ENCODE peak calls at places on chromosome 19, in nine cellular contexts. M, R, F, Z, Y, C, L, P and J are unnamed samples.

GRCh38 chr19:383922-384800 is 24.8 kb downstream of the C2CD4C start:
- DNase-seq in C (peak; percentile 41), M (no peak), R (no peak), L (no peak), Z (no peak), P (no peak), Y (no peak), F (no peak), J (no peak)

GRCh38 chr19:15891434-15891833 is 6.4 kb downstream of the CYP4F2 start:
- DNase-seq in P (no peak), L (no peak), R (no peak), F (no peak), M (no peak), Z (no peak), Y (no peak), C (no peak), J (no peak)

GRCh38 chr19:18470153-18470552 is 32.2 kb upstream of the ISYNA1 start:
- DNase-seq in R (no peak), Y (peak; percentile 48), F (no peak), L (peak; percentile 16), P (no peak), M (no peak), C (no peak), Z (no peak), J (no peak)

GRCh38 chr19:6572217-6572616 is 18.7 kb downstream of the CD70 start:
- DNase-seq in Z (no peak), Y (no peak), P (no peak), F (no peak), C (no peak), L (no peak), R (no peak), M (no peak), J (no peak)

GRCh38 chr19:18961767-18962423 is 20.9 kb upstream of the HOMER3 start:
- DNase-seq in P (peak; percentile 4), C (peak; percentile 78), Y (no peak), Z (no peak), L (no peak), F (no peak), R (no peak), M (no peak), J (no peak)

GRCh38 chr19:38251564-38252051 is 4.6 kb downstream of the PPP1R14A start:
- DNase-seq in Y (no peak), L (peak; percentile 66), C (no peak), Z (no peak), R (no peak), F (no peak), P (no peak), M (no peak), J (no peak)

GRCh38 chr19:17766543-17767131 is 15.4 kb downstream of the FCHO1 start:
- DNase-seq in M (peak; percentile 71), F (no peak), P (no peak), C (peak; percentile 82), Z (peak; percentile 80), L (peak; percentile 80), R (peak; percentile 77), Y (no peak), J (peak; percentile 19)

GRCh38 chr19:48689438-48689837 is 6.3 kb upstream of the FUT2 start:
- DNase-seq in Z (no peak), L (no peak), Y (no peak), C (no peak), F (no peak), P (no peak), M (no peak), R (no peak), J (no peak)

GRCh38 chr19:17969096-17969792 is 2.3 kb downstream of the KCNN1 start:
- DNase-seq in Z (no peak), P (no peak), C (no peak), M (no peak), R (no peak), L (no peak), F (no peak), Y (no peak), J (no peak)

GRCh38 chr19:3867971-3868769 is 668 bp downstream of the ZFR2 start:
- DNase-seq in C (no peak), Z (no peak), L (no peak), Y (no peak), R (no peak), F (no peak), P (no peak), M (no peak), J (no peak)

GRCh38 chr19:8208119-8208709 is 956 bp upstream of the CERS4 start:
- DNase-seq in M (no peak), Y (no peak), Z (no peak), P (no peak), F (no peak), L (no peak), C (no peak), R (no peak), J (no peak)

GRCh38 chr19:43562698-43563241 is 12.6 kb downstream of the XRCC1 start:
- DNase-seq in Z (no peak), L (peak; percentile 99), C (no peak), Y (no peak), P (peak; percentile 50), R (peak; percentile 93), F (peak; percentile 76), M (peak; percentile 91), J (peak; percentile 84)

GRCh38 chr19:17455711-17456123 is 5.0 kb downstream of the NXNL1 start:
- DNase-seq in L (no peak), F (no peak), Y (no peak), R (no peak), Z (no peak), M (no peak), P (no peak), C (no peak), J (no peak)

GRCh38 chr19:49488046-49488862 is 846 bp downstream of the RPL13A start:
- DNase-seq in Z (no peak), M (no peak), Y (no peak), P (no peak), L (peak; percentile 21), C (no peak), F (no peak), R (no peak), J (no peak)

GRCh38 chr19:36103842-36104552 is 6.9 kb upstream of the OVOL3 start:
- DNase-seq in R (no peak), M (peak; percentile 5), L (no peak), P (no peak), Y (no peak), Z (no peak), F (no peak), C (no peak), J (no peak)

GRCh38 chr19:5183616-5184015 is 157.0 kb downstream of the PTPRS start:
- DNase-seq in R (no peak), M (no peak), F (no peak), Z (no peak), P (no peak), C (no peak), Y (no peak), L (no peak), J (no peak)

GRCh38 chr19:28929026-28929425 is 283.9 kb downstream of the UQCRFS1 start:
- DNase-seq in P (no peak), F (no peak), M (no peak), Y (no peak), Z (no peak), L (no peak), C (no peak), R (no peak), J (no peak)

GRCh38 chr19:51802775-51803174 is 7.8 kb downstream of the FPR3 start:
- DNase-seq in Z (no peak), M (no peak), C (no peak), P (no peak), Y (no peak), R (no peak), F (no peak), L (no peak), J (no peak)

GRCh38 chr19:11152318-11153062 is 3.1 kb downstream of the SPC24 start:
- DNase-seq in M (peak; percentile 71), C (no peak), L (no peak), R (no peak), Z (no peak), F (no peak), Y (no peak), P (no peak), J (no peak)

GRCh38 chr19:47628058-47628771 is 19.3 kb downstream of the BICRA start:
- DNase-seq in Z (no peak), C (no peak), P (no peak), L (no peak), Y (no peak), M (no peak), F (no peak), R (no peak), J (no peak)

GRCh38 chr19:48922548-48923490 is 10.7 kb upstream of the DHDH start:
- DNase-seq in Y (no peak), F (no peak), P (no peak), L (no peak), C (no peak), R (no peak), Z (no peak), M (no peak), J (no peak)

GRCh38 chr19:40300668-40301067 is 15.5 kb upstream of the AKT2 start:
- DNase-seq in R (no peak), P (no peak), C (no peak), F (no peak), Z (no peak), M (no peak), L (no peak), Y (no peak), J (no peak)

GRCh38 chr19:44552324-44552723 is 22.8 kb upstream of the CEACAM20 start:
- DNase-seq in Z (no peak), F (no peak), C (peak; percentile 70), P (peak; percentile 5), L (peak; percentile 9), Y (peak; percentile 32), M (no peak), R (no peak), J (peak; percentile 7)

GRCh38 chr19:6064703-6065073 is 45.6 kb downstream of the RFX2 start:
- DNase-seq in Y (no peak), Z (no peak), F (no peak), R (no peak), C (no peak), P (no peak), L (no peak), M (no peak), J (no peak)

GRCh38 chr19:35869327-35870123 is 1.2 kb downstream of the APLP1 start:
- DNase-seq in R (peak; percentile 86), P (peak; percentile 77), M (peak; percentile 72), C (peak; percentile 82), Z (peak; percentile 94), Y (peak; percentile 91), L (peak; percentile 10), F (no peak), J (peak; percentile 75)

GRCh38 chr19:29687897-29688728 is 22.9 kb downstream of the PLEKHF1 start:
- DNase-seq in Y (no peak), Z (no peak), L (no peak), R (no peak), C (no peak), P (no peak), M (peak; percentile 33), F (no peak), J (no peak)

GRCh38 chr19:42441047-42441440 is 1.7 kb downstream of the CXCL17 start:
- DNase-seq in C (no peak), Z (no peak), Y (no peak), F (no peak), P (no peak), M (no peak), R (no peak), L (peak; percentile 29), J (no peak)

GRCh38 chr19:18387395-18387794 is 1.4 kb downstream of the GDF15 start:
- DNase-seq in R (no peak), C (no peak), Y (no peak), L (no peak), M (no peak), P (no peak), Z (no peak), F (no peak), J (no peak)

GRCh38 chr19:37977391-37977790 is 70.4 kb downstream of the SIPA1L3 start:
- DNase-seq in L (no peak), Z (no peak), M (no peak), Y (no peak), R (no peak), F (no peak), P (no peak), C (no peak), J (no peak)

GRCh38 chr19:23665651-23666410 is 21.2 kb downstream of the ZNF675 start:
- DNase-seq in M (no peak), R (no peak), P (no peak), Z (no peak), Y (no peak), F (no peak), L (no peak), C (no peak), J (no peak)

GRCh38 chr19:42290523-42291436 is 11.2 kb upstream of the PRR19 start:
- DNase-seq in P (peak; percentile 46), R (no peak), M (no peak), C (no peak), Y (peak; percentile 66), L (peak; percentile 67), Z (no peak), F (no peak), J (peak; percentile 30)